ENCODE peak calls at places on chromosome 18, in seven cellular contexts. V, M, J, I, P, D and Y are unnamed samples.
A peak's percentile ranks its signal among the peaks of the same experiment; 100 is the strongest.

GRCh38 chr18:34048423-34048822 is 176.3 kb downstream of the NOL4 start:
- DNase-seq in V (no peak), M (peak; percentile 1), J (no peak), I (no peak), P (no peak), D (no peak), Y (no peak)

GRCh38 chr18:43116699-43117294 is 1.3 kb upstream of the RIT2 start:
- DNase-seq in V (no peak), M (no peak), J (no peak), I (no peak), P (no peak), D (no peak), Y (no peak)

GRCh38 chr18:41144444-41144843 is 810.6 kb upstream of the PIK3C3 start:
- DNase-seq in V (peak; percentile 73), M (peak; percentile 62), J (no peak), I (no peak), P (no peak), D (no peak), Y (no peak)

GRCh38 chr18:73842795-73843394 is 304.7 kb downstream of the FBXO15 start:
- DNase-seq in V (peak; percentile 71), M (peak; percentile 49), J (peak; percentile 23), I (peak; percentile 76), P (peak; percentile 28), D (peak; percentile 45), Y (no peak)

GRCh38 chr18:23451011-23451410 is 2.1 kb upstream of the RIOK3 start:
- DNase-seq in V (no peak), M (no peak), J (no peak), I (no peak), P (no peak), D (no peak), Y (no peak)

GRCh38 chr18:73597832-73598615 is 549.6 kb downstream of the FBXO15 start:
- DNase-seq in V (no peak), M (no peak), J (no peak), I (no peak), P (no peak), D (no peak), Y (no peak)

GRCh38 chr18:43236921-43237320 is 40.4 kb downstream of the SYT4 start:
- DNase-seq in V (no peak), M (peak; percentile 39), J (peak; percentile 3), I (no peak), P (no peak), D (no peak), Y (no peak)

GRCh38 chr18:22230403-22231042 is 61.1 kb downstream of the GATA6 start:
- DNase-seq in V (peak; percentile 88), M (peak; percentile 91), J (no peak), I (no peak), P (no peak), D (no peak), Y (no peak)

GRCh38 chr18:55781481-55781957 is 193.5 kb upstream of the TCF4 start:
- DNase-seq in V (peak; percentile 76), M (peak; percentile 79), J (peak; percentile 38), I (peak; percentile 59), P (peak; percentile 29), D (peak; percentile 20), Y (peak; percentile 69)

GRCh38 chr18:7021994-7022840 is 95.4 kb downstream of the LAMA1 start:
- DNase-seq in V (peak; percentile 47), M (peak; percentile 12), J (no peak), I (peak; percentile 29), P (no peak), D (peak; percentile 26), Y (peak; percentile 32)

GRCh38 chr18:36372902-36373301 is 75.4 kb downstream of the FHOD3 start:
- DNase-seq in V (peak; percentile 17), M (peak; percentile 99), J (no peak), I (no peak), P (no peak), D (no peak), Y (no peak)

GRCh38 chr18:26103579-26103978 is 13.2 kb upstream of the SS18 start:
- DNase-seq in V (no peak), M (no peak), J (no peak), I (no peak), P (peak; percentile 18), D (peak; percentile 54), Y (no peak)

GRCh38 chr18:49476664-49477411 is 10.2 kb downstream of the C18orf32 start:
- DNase-seq in V (peak; percentile 93), M (peak; percentile 78), J (no peak), I (no peak), P (no peak), D (no peak), Y (no peak)

GRCh38 chr18:3552305-3552704 is 102.3 kb downstream of the TGIF1 start:
- DNase-seq in V (no peak), M (no peak), J (no peak), I (no peak), P (no peak), D (no peak), Y (no peak)

GRCh38 chr18:3554811-3555427 is 104.9 kb downstream of the TGIF1 start:
- DNase-seq in V (no peak), M (no peak), J (no peak), I (no peak), P (no peak), D (no peak), Y (no peak)

DNA sequence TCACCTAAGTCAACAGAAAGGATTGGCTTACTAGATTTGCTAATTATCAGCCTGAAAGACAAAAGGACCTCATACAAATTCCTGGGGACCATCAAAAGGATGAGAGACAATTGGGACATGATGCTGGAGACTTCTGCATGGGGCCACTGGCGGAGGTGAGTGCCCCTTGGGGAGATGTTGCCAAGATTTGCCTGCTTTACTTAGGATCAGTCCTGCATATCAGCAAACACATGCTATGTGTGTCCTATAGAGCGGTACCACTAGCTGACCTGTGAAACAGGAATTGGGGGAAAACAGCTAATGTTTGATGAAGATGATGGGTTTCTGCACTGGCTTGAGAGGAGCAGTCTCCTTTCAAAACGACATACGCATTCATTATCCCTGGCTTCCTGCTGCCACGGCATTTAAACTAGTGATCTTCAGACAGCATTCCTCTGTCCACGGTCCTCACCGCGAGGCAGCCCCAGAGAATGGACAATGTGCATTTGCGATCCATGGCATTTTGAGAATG is 104.2 kb downstream of the TGIF1 start:
- DNase-seq in V (no peak), M (peak; percentile 33), J (peak; percentile 47), I (peak; percentile 70), P (no peak), D (no peak), Y (no peak)
- H3K4me3 ChIP-seq in V (no peak overlapping the region), M (no peak overlapping the region), J (no peak overlapping the region), I (no peak overlapping the region), P (no peak overlapping the region), D (no peak overlapping the region), Y (no peak overlapping the region)

DNA sequence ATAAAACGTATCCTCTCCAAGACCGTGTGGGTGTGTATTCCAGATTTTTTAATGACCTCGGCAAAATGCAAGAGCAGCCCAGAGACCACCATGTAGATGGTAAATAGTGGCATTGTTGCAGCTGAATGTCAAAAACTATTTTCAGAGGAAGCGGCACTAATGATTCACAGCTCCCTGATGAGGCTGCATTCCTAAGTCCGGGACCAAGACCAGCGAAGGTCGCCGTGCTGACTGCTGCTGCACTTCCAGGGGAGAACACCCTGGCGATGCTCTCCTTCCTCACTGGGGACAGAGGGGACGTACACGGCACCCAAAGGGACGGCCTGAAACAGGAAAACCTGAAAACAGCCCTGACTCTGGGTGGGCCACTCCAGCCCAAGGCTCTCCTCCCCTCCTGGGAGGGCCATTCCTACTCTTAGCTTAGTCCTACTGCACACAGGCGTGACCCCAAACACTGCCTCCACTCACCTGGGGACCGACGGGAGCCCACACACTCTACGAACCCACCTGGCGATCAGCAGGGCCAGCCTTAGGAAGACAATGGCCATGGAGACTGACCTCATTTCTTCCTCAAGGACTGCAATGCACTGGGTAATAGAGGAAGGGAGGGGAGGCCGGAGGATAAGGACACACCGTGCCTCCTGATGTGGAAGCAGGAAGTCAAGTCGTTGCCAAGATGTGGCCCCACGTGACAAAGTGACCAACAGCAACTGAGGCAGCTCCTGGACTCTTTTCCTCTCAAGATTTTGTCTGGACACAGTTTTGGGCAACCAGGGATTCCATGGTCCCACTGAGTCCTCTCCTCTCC is 82.8 kb downstream of the ZNF516 start:
- DNase-seq in V (peak; percentile 73), M (peak; percentile 80), J (peak; percentile 2), I (no peak), P (no peak), D (no peak), Y (no peak)
- H3K4me3 ChIP-seq in V (peak overlapping the region; percentile 32), M (no peak overlapping the region), J (no peak overlapping the region), I (no peak overlapping the region), P (no peak overlapping the region), D (no peak overlapping the region), Y (no peak overlapping the region)

GRCh38 chr18:51070545-51070944 is 40.5 kb downstream of the SMAD4 start:
- DNase-seq in V (peak; percentile 87), M (peak; percentile 92), J (no peak), I (no peak), P (no peak), D (no peak), Y (no peak)
- H3K4me3 ChIP-seq in V (no peak overlapping the region), M (no peak overlapping the region), J (no peak overlapping the region), I (no peak overlapping the region), P (no peak overlapping the region), D (no peak overlapping the region), Y (no peak overlapping the region)

GRCh38 chr18:54389143-54389505 is 31.4 kb downstream of the C18orf54 start:
- DNase-seq in V (no peak), M (no peak), J (no peak), I (no peak), P (no peak), D (no peak), Y (no peak)
- H3K4me3 ChIP-seq in V (no peak overlapping the region), M (no peak overlapping the region), J (no peak overlapping the region), I (no peak overlapping the region), P (no peak overlapping the region), D (no peak overlapping the region), Y (no peak overlapping the region)

GRCh38 chr18:8793445-8794132 is 88.2 kb downstream of the MTCL1 start:
- DNase-seq in V (peak; percentile 16), M (peak; percentile 37), J (no peak), I (no peak), P (no peak), D (no peak), Y (no peak)
- H3K4me3 ChIP-seq in V (no peak overlapping the region), M (no peak overlapping the region), J (no peak overlapping the region), I (no peak overlapping the region), P (no peak overlapping the region), D (no peak overlapping the region), Y (no peak overlapping the region)

GRCh38 chr18:37405229-37405628 is 160.4 kb downstream of the CELF4 start:
- DNase-seq in V (no peak), M (no peak), J (no peak), I (no peak), P (no peak), D (no peak), Y (no peak)
- H3K4me3 ChIP-seq in V (no peak overlapping the region), M (no peak overlapping the region), J (no peak overlapping the region), I (no peak overlapping the region), P (no peak overlapping the region), D (no peak overlapping the region), Y (no peak overlapping the region)

GRCh38 chr18:62505669-62506494 is 16.9 kb upstream of the ZCCHC2 start:
- DNase-seq in V (peak; percentile 38), M (no peak), J (no peak), I (no peak), P (no peak), D (peak; percentile 56), Y (no peak)
- H3K4me3 ChIP-seq in V (peak overlapping the region; percentile 50), M (peak overlapping the region; percentile 3), J (no peak overlapping the region), I (no peak overlapping the region), P (no peak overlapping the region), D (peak overlapping the region; percentile 61), Y (peak overlapping the region; percentile 42)